ENCODE peak calls at places on chromosomes 16 and 17, in six cellular contexts. P, T, L, W, Y and V are unnamed samples.

GRCh38 chr17:2362881-2363280 is 25.6 kb downstream of the SGSM2 start:
- DNase-seq in P (no peak), T (no peak), L (no peak), W (no peak), Y (no peak), V (no peak)

GRCh38 chr16:15466886-15467781 is 32.7 kb downstream of the BMERB1 start:
- DNase-seq in P (no peak), T (no peak), L (no peak), W (no peak), Y (no peak), V (no peak)

GRCh38 chr17:8224891-8225812 is 14.8 kb upstream of the AURKB start:
- DNase-seq in P (no peak), T (no peak), L (peak), W (no peak), Y (no peak), V (no peak)

GRCh38 chr17:54901230-54901847 is 687 bp downstream of the TOM1L1 start:
- DNase-seq in P (peak), T (no peak), L (no peak), W (no peak), Y (peak), V (peak)

GRCh38 chr17:21677126-21677910 is 15.0 kb upstream of the KCNJ18 start:
- DNase-seq in P (no peak), T (no peak), L (no peak), W (no peak), Y (no peak), V (no peak)

GRCh38 chr17:36016555-36016954 is 1.2 kb downstream of the CCL23 start:
- DNase-seq in P (no peak), T (no peak), L (no peak), W (no peak), Y (no peak), V (no peak)

GRCh38 chr16:67463059-67463458 is 17.9 kb downstream of the ATP6V0D1 start:
- DNase-seq in P (no peak), T (no peak), L (no peak), W (no peak), Y (no peak), V (no peak)

GRCh38 chr16:80107900-80108299 is 432.9 kb upstream of the DYNLRB2 start:
- DNase-seq in P (no peak), T (no peak), L (no peak), W (no peak), Y (no peak), V (no peak)

GRCh38 chr17:29331330-29331729 is 37.4 kb upstream of the NUFIP2 start:
- DNase-seq in P (no peak), T (no peak), L (no peak), W (no peak), Y (no peak), V (no peak)

GRCh38 chr17:38982858-38983746 is 15.9 kb upstream of the FBXO47 start:
- DNase-seq in P (peak), T (peak), L (peak), W (peak), Y (peak), V (peak)

GRCh38 chr17:56914641-56915263 is 903 bp upstream of the TRIM25 start:
- DNase-seq in P (no peak), T (no peak), L (no peak), W (no peak), Y (no peak), V (no peak)

GRCh38 chr17:81030726-81031570 is 4.0 kb upstream of the BAIAP2 start:
- DNase-seq in P (no peak), T (no peak), L (no peak), W (no peak), Y (no peak), V (no peak)

GRCh38 chr16:85384831-85385462 is 228.2 kb upstream of the GSE1 start:
- DNase-seq in P (no peak), T (no peak), L (peak), W (peak), Y (no peak), V (no peak)

GRCh38 chr17:65627892-65628622 is 66.6 kb upstream of the AXIN2 start:
- DNase-seq in P (no peak), T (no peak), L (peak), W (no peak), Y (peak), V (peak)

GRCh38 chr17:38598536-38598935 is 7.2 kb downstream of the SRCIN1 start:
- DNase-seq in P (peak), T (peak), L (peak), W (peak), Y (peak), V (peak)

GRCh38 chr17:72916991-72917390 is 175.5 kb downstream of the SLC39A11 start:
- DNase-seq in P (no peak), T (no peak), L (no peak), W (no peak), Y (peak), V (no peak)
- H4K91ac ChIP-seq in P (no peak), T (peak), L (no peak), W (no peak), Y (no peak), V (no peak)

GRCh38 chr16:26015776-26016175 is 324.0 kb downstream of the HS3ST4 start:
- DNase-seq in P (no peak), T (no peak), L (no peak), W (no peak), Y (no peak), V (no peak)

GRCh38 chr16:26016989-26017388 is 325.2 kb downstream of the HS3ST4 start:
- DNase-seq in P (no peak), T (no peak), L (no peak), W (no peak), Y (no peak), V (no peak)

DNA sequence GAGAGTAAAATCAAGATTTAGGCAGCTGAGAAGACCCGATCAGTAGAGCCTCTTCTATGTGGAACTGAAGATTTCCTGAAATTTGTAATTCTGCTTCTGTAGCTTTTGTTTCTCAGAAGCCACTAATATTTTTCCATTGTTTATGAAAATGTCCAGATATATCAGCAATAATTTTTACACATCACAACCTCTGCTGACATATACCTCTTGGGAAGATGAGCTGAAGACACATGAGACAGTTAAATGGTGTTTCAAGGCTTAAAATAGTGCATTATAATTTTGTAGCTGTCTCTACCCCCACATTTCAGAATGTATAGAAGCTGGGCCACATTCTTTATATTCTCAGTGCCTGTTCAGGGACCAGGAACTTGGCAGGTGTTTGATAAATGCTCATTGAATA is 320.6 kb downstream of the HS3ST4 start:
- DNase-seq in P (no peak), T (no peak), L (no peak), W (no peak), Y (no peak), V (no peak)
- H3K9ac ChIP-seq in P (no peak), T (no peak), L (no peak), W (no peak), Y (no peak), V (no peak)

DNA sequence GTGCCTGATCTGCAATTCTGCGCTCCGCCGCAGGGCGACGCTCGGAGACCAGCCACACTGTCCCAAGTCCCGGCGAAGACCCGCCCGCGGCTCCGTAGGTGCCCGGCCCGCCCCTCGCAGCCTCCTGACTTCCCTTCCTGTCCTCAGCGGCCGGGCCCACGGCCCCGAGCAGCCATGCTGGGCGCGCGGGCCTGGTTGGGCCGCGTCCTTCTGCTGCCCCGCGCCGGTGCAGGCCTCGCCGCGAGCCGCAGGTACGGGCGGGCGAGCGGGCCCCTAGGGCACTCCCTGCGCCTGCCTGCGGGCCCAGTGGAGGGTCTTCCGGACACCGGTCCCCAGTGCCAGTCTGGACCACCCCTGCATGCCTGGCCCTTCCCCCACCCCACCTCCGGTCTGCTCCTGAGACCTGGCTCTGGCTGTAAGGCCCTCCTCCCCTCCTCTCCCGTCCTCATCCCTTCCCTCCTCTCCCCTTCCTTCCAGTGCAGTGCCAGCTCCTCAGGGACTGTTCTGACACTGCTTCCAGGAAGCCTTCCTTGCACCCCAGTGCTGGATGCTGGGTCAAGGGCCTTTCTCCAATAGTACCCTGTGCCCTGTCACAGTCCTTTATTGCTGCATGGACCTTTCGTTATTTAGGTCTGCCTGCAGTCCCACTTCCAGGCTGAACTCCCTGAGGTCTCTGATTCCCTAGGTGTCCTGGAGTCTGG is at the start of gene SPATA20:
- DNase-seq in P (peak), T (peak), L (peak), W (peak), Y (peak), V (peak)
- H2BK120ac ChIP-seq in P (no peak), T (peak), L (peak), W (no peak), Y (peak), V (peak)

GRCh38 chr17:1193300-1193699 is 13.5 kb upstream of the ABR start:
- DNase-seq in P (no peak), T (no peak), L (no peak), W (no peak), Y (no peak), V (no peak)
- H4K91ac ChIP-seq in P (no peak), T (no peak), L (no peak), W (no peak), Y (no peak), V (no peak)

GRCh38 chr16:57178296-57178695 is 7.5 kb downstream of the PSME3IP1 start:
- DNase-seq in P (no peak), T (no peak), L (no peak), W (no peak), Y (no peak), V (no peak)
- H3K9ac ChIP-seq in P (no peak), T (no peak), L (no peak), W (no peak), Y (no peak), V (no peak)

GRCh38 chr17:77470330-77470786 is 329.6 kb downstream of the SEC14L1 start:
- DNase-seq in P (no peak), T (no peak), L (no peak), W (no peak), Y (no peak), V (no peak)

GRCh38 chr17:77472837-77473214 is 332.1 kb downstream of the SEC14L1 start:
- DNase-seq in P (no peak), T (no peak), L (no peak), W (no peak), Y (no peak), V (peak)

GRCh38 chr17:77473615-77474226 is 333.0 kb downstream of the SEC14L1 start:
- DNase-seq in P (no peak), T (no peak), L (no peak), W (no peak), Y (no peak), V (no peak)

GRCh38 chr17:77470800-77471733 is 330.3 kb downstream of the SEC14L1 start:
- DNase-seq in P (peak), T (no peak), L (no peak), W (no peak), Y (peak), V (peak)

DNA sequence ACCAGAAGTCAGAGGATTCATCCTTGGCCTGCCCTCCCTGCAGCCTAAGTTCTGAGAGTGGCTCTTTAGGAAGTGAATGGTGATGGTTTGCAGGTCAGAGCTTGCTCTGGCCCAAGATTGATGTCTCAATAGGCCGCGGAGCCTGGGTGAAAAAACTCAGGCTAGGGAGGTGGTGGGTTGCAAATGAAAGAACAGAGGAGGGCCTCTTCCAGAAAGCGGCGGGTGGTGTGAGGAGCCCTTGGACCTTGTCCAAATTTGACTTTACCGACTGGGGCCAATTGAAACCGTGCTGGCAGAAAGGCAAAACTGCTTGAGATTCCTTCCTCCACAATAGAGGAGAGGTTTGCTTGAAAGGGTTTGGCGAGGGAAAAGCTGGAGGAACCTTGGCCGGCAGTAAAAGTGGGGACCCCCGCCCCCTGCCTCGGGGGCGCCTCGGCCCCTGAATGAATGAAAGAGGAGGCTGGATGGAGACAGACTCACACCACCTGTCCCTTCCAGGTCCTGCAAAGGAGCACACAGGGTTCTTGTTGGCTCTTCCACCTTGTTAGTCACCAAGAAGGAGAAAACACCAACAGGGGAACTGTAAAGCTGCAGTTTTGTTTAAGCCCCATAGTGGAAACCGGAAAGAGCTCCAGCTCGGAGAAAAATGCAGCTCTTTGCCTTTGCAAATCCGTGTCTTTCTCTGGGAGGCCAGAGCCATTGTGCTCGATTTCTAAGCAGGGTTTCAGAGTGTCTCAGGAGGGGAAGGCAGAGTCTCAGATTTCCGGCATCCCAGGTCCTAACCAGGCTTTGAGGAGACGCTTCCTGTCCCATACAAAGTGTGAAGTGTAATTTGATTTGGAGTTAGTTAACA is 331.4 kb downstream of the SEC14L1 start:
- DNase-seq in P (peak), T (no peak), L (no peak), W (no peak), Y (peak), V (peak)
- H2BK120ac ChIP-seq in P (no peak), T (peak), L (peak), W (peak), Y (peak), V (peak)

DNA sequence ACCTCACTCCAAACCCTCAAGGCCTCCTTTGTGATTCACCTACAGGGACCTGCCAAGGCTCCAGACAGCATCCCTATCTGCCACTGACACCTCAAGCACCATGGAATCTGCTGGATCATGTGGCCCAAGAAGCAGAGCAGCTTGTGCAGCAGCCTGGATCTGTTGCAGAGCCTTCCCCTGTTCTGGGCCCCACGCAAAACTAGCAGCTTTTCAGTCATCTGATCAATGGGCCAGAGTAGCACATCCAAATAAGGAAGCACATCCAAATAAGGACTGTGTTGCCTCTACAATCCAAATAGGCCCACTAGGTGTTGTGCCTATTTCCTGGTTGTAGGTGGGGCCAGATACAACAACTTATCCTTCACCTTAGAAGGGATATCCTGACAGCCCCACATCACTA is 97.1 kb upstream of the GNAO1 start:
- DNase-seq in P (no peak), T (no peak), L (no peak), W (no peak), Y (no peak), V (no peak)
- H4K91ac ChIP-seq in P (no peak), T (no peak), L (no peak), W (no peak), Y (no peak), V (no peak)

DNA sequence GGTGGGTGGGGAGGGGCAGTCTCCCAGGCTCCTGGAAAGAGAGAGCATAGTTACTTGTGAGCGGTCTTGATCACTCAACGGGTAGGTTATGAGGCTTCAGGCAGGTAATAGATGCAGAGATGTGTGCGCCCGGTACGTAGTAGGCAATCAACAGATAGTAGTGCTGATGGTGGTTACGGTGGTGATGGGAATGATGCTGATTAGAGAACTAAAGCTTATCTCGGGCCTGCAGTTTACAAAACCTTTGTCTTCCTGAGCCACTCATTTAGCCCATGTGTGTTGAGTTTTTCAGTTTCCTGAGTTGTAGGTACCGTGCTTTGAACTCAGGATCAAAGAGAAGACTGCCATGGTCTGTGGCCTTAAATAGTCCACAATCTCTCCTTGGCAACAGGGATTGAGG is 401.0 kb downstream of the SNX29 start:
- DNase-seq in P (no peak), T (no peak), L (no peak), W (no peak), Y (no peak), V (no peak)
- H3K9ac ChIP-seq in P (no peak), T (no peak), L (no peak), W (no peak), Y (no peak), V (no peak)

DNA sequence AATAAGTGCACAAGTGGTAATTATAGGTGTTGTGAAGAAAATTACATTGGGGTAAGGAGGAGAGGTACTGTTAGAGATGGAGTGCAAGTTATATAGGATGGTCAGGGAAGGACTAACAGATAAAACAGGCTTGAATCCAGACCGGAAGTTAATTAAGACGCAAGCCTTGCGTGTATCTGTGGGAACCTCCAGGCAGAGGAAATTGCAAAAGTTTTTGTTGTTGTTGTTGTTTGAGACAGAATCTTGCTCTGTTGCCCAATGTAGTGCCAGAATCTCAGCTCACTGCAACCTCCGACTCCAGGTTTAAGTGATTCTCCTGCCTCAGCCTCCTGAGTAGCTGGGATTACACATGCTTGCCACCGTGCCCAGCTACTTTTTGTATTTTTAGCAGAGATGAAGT is 2.4 kb upstream of the ZNF18 start:
- DNase-seq in P (no peak), T (no peak), L (no peak), W (no peak), Y (no peak), V (no peak)
- H2BK120ac ChIP-seq in P (no peak), T (no peak), L (no peak), W (no peak), Y (no peak), V (no peak)